ENCODE peak calls at places on chromosomes 7 and 10, in five cellular contexts. One of them, this sample, is unnamed.

GRCh38 chr7:41459623-41460256 is 243.2 kb downstream of the INHBA start:
- DNase-seq in IMR-90: no peak
- DNase-seq in heart right ventricle: no peak
- DNase-seq in pancreas: no peak
- DNase-seq in uterus: no peak
- DNase-seq in this sample: no peak

GRCh38 chr7:127946081-127946480 is 85.2 kb downstream of the LRRC4 start:
- DNase-seq in IMR-90: no peak
- DNase-seq in heart right ventricle: no peak
- DNase-seq in pancreas: no peak
- DNase-seq in uterus: no peak
- DNase-seq in this sample: no peak

GRCh38 chr7:133009853-133010252 is 72.0 kb downstream of the CHCHD3 start:
- DNase-seq in pancreas: no peak
- DNase-seq in uterus: no peak
- DNase-seq in heart right ventricle: no peak
- DNase-seq in IMR-90: no peak
- DNase-seq in this sample: no peak

GRCh38 chr7:17660116-17660515 is 280.2 kb downstream of the SNX13 start:
- DNase-seq in heart right ventricle: no peak
- DNase-seq in IMR-90: peak; percentile 89
- DNase-seq in uterus: no peak
- DNase-seq in pancreas: no peak
- DNase-seq in this sample: no peak

GRCh38 chr10:77201135-77202111 is 436.2 kb downstream of the KCNMA1 start:
- DNase-seq in pancreas: no peak
- DNase-seq in IMR-90: peak; percentile 72
- DNase-seq in heart right ventricle: no peak
- DNase-seq in uterus: no peak
- DNase-seq in this sample: no peak

GRCh38 chr7:97973206-97973658 is 16.8 kb downstream of the OCM2 start:
- DNase-seq in heart right ventricle: no peak
- DNase-seq in uterus: no peak
- DNase-seq in pancreas: peak; percentile 83
- DNase-seq in IMR-90: no peak
- DNase-seq in this sample: no peak

GRCh38 chr7:150904342-150904909 is 52.1 kb downstream of the AOC1 start:
- DNase-seq in uterus: no peak
- DNase-seq in IMR-90: no peak
- DNase-seq in heart right ventricle: no peak
- DNase-seq in pancreas: no peak
- DNase-seq in this sample: no peak

GRCh38 chr10:33010132-33011037 is 52.4 kb upstream of the ITGB1 start:
- DNase-seq in uterus: no peak
- DNase-seq in heart right ventricle: no peak
- DNase-seq in pancreas: no peak
- DNase-seq in IMR-90: peak; percentile 86
- DNase-seq in this sample: no peak

GRCh38 chr7:128410092-128410665 is 397 bp upstream of the IMPDH1 start:
- DNase-seq in uterus: no peak
- DNase-seq in heart right ventricle: no peak
- DNase-seq in pancreas: no peak
- DNase-seq in IMR-90: peak; percentile 81
- DNase-seq in this sample: peak; percentile 68

GRCh38 chr7:151141281-151141854 is 26.1 kb downstream of the GBX1 start:
- DNase-seq in heart right ventricle: no peak
- DNase-seq in pancreas: peak; percentile 10
- DNase-seq in uterus: no peak
- DNase-seq in IMR-90: no peak
- DNase-seq in this sample: no peak

GRCh38 chr10:1345368-1345767 is 289.2 kb downstream of the WDR37 start:
- DNase-seq in uterus: no peak
- DNase-seq in IMR-90: no peak
- DNase-seq in heart right ventricle: no peak
- DNase-seq in pancreas: no peak
- DNase-seq in this sample: no peak

GRCh38 chr10:47245731-47246350 is 54.2 kb upstream of the GDF10 start:
- DNase-seq in IMR-90: no peak
- DNase-seq in pancreas: no peak
- DNase-seq in heart right ventricle: no peak
- DNase-seq in uterus: no peak
- DNase-seq in this sample: peak; percentile 55

GRCh38 chr10:129192344-129193128 is 274.5 kb upstream of the MGMT start:
- DNase-seq in IMR-90: no peak
- DNase-seq in pancreas: no peak
- DNase-seq in uterus: peak; percentile 81
- DNase-seq in heart right ventricle: peak; percentile 30
- DNase-seq in this sample: peak; percentile 82

GRCh38 chr7:144069511-144069910 is at the start of gene OR2A25:
- DNase-seq in IMR-90: no peak
- DNase-seq in pancreas: no peak
- DNase-seq in heart right ventricle: no peak
- DNase-seq in uterus: no peak
- DNase-seq in this sample: no peak

GRCh38 chr10:42975005-42975493 is 101.8 kb upstream of the RET start:
- DNase-seq in IMR-90: no peak
- DNase-seq in heart right ventricle: peak; percentile 2
- DNase-seq in pancreas: peak; percentile 4
- DNase-seq in uterus: peak; percentile 6
- DNase-seq in this sample: no peak

GRCh38 chr10:96488161-96488935 is 25.4 kb downstream of the TLL2 start:
- DNase-seq in pancreas: no peak
- DNase-seq in heart right ventricle: no peak
- DNase-seq in IMR-90: peak; percentile 8
- DNase-seq in uterus: no peak
- DNase-seq in this sample: no peak

GRCh38 chr7:148882668-148883232 is 1.3 kb downstream of the EZH2 start:
- DNase-seq in uterus: no peak
- DNase-seq in IMR-90: no peak
- DNase-seq in heart right ventricle: no peak
- DNase-seq in pancreas: no peak
- DNase-seq in this sample: no peak

GRCh38 chr10:132785433-132786278 is at the start of gene NKX6-2:
- DNase-seq in IMR-90: no peak
- DNase-seq in uterus: no peak
- DNase-seq in heart right ventricle: no peak
- DNase-seq in pancreas: no peak
- DNase-seq in this sample: no peak

GRCh38 chr10:71401969-71402368 is 5.2 kb downstream of the CDH23 start:
- DNase-seq in heart right ventricle: no peak
- DNase-seq in IMR-90: no peak
- DNase-seq in pancreas: no peak
- DNase-seq in uterus: no peak
- DNase-seq in this sample: no peak
- H3K36me3 ChIP-seq in heart right ventricle: no peaks in the 10 kb centered on the region
- H3K36me3 ChIP-seq in IMR-90: no peaks in the 10 kb centered on the region
- H3K36me3 ChIP-seq in pancreas: no peaks in the 10 kb centered on the region
- H3K36me3 ChIP-seq in uterus: no peaks in the 10 kb centered on the region
- H3K36me3 ChIP-seq in this sample: no peaks in the 10 kb centered on the region

GRCh38 chr7:101234636-101235035 is 3.0 kb downstream of the CLDN15 start:
- DNase-seq in pancreas: no peak
- DNase-seq in IMR-90: no peak
- DNase-seq in uterus: no peak
- DNase-seq in heart right ventricle: no peak
- DNase-seq in this sample: no peak
- H3K27ac ChIP-seq in pancreas: no peak overlapping the region
- H3K27ac ChIP-seq in IMR-90: no peak overlapping the region
- H3K27ac ChIP-seq in uterus: no peak overlapping the region
- H3K27ac ChIP-seq in heart right ventricle: no peak overlapping the region
- H3K27ac ChIP-seq in this sample: no peak overlapping the region

GRCh38 chr7:5349437-5350173 is 66.9 kb downstream of the SLC29A4 start:
- DNase-seq in uterus: no peak
- DNase-seq in heart right ventricle: no peak
- DNase-seq in pancreas: no peak
- DNase-seq in IMR-90: no peak
- DNase-seq in this sample: no peak
- H3K4me3 ChIP-seq in uterus: no peak overlapping the region
- H3K4me3 ChIP-seq in heart right ventricle: no peak overlapping the region
- H3K4me3 ChIP-seq in pancreas: no peak overlapping the region
- H3K4me3 ChIP-seq in IMR-90: no peak overlapping the region
- H3K4me3 ChIP-seq in this sample: no peak overlapping the region

DNA sequence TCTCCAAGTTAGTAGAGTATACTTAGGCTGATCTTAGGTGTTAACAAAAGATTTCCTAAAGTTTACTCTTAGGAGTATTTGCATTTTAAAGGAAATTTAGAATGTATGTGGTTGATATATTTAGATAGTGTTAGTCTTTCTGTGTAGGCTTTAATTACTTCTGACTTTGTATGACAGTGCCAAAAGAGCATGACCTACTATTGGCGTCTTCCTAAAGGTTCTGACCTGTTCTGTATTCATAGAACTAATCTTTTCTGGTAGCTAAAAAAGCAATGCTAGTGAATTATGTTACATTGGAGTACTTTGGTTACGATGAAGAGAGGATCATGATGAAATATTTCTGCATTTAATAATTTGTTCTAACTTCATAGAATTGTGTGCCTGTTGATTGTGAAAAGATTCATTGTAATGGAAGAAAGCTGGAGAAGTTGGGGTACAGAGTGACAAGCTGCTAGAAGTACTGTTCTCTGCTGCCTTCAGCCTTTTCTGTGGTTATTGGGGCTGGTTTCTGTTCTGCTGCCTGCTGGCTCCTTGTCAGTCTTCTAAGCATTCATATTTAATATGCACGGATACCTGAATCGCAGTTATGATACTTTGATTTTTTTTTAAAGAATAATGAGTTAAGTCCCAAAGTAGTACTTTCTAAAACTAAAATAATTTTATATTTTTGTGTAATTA is 13.2 kb downstream of the WAC start:
- DNase-seq in IMR-90: no peak
- DNase-seq in pancreas: no peak
- DNase-seq in heart right ventricle: no peak
- DNase-seq in uterus: no peak
- DNase-seq in this sample: no peak
- H3K36me3 ChIP-seq in IMR-90: peaks cover 35% of the 10 kb centered on the region
- H3K36me3 ChIP-seq in pancreas: no peaks in the 10 kb centered on the region
- H3K36me3 ChIP-seq in heart right ventricle: peaks cover 88% of the 10 kb centered on the region
- H3K36me3 ChIP-seq in uterus: no peaks in the 10 kb centered on the region
- H3K36me3 ChIP-seq in this sample: peaks cover 41% of the 10 kb centered on the region

GRCh38 chr10:69660296-69660695 is 30.2 kb downstream of the FAM241B start:
- DNase-seq in IMR-90: no peak
- DNase-seq in pancreas: no peak
- DNase-seq in uterus: no peak
- DNase-seq in heart right ventricle: no peak
- DNase-seq in this sample: no peak
- H3K27ac ChIP-seq in IMR-90: no peak overlapping the region
- H3K27ac ChIP-seq in pancreas: no peak overlapping the region
- H3K27ac ChIP-seq in uterus: no peak overlapping the region
- H3K27ac ChIP-seq in heart right ventricle: no peak overlapping the region
- H3K27ac ChIP-seq in this sample: no peak overlapping the region

GRCh38 chr10:102785818-102786217 is 42.1 kb downstream of the WBP1L start:
- DNase-seq in IMR-90: peak; percentile 23
- DNase-seq in pancreas: no peak
- DNase-seq in uterus: no peak
- DNase-seq in heart right ventricle: no peak
- DNase-seq in this sample: no peak
- H3K4me3 ChIP-seq in IMR-90: no peak overlapping the region
- H3K4me3 ChIP-seq in pancreas: no peak overlapping the region
- H3K4me3 ChIP-seq in uterus: no peak overlapping the region
- H3K4me3 ChIP-seq in heart right ventricle: no peak overlapping the region
- H3K4me3 ChIP-seq in this sample: no peak overlapping the region

GRCh38 chr7:103714377-103714927 is 268.4 kb upstream of the SLC26A5 start:
- DNase-seq in IMR-90: no peak
- DNase-seq in uterus: no peak
- DNase-seq in pancreas: no peak
- DNase-seq in heart right ventricle: no peak
- DNase-seq in this sample: no peak
- H3K36me3 ChIP-seq in IMR-90: no peaks in the 10 kb centered on the region
- H3K36me3 ChIP-seq in uterus: no peaks in the 10 kb centered on the region
- H3K36me3 ChIP-seq in pancreas: no peaks in the 10 kb centered on the region
- H3K36me3 ChIP-seq in heart right ventricle: no peaks in the 10 kb centered on the region
- H3K36me3 ChIP-seq in this sample: no peaks in the 10 kb centered on the region

GRCh38 chr7:70766109-70766508 is 365.8 kb upstream of the GALNT17 start:
- DNase-seq in heart right ventricle: no peak
- DNase-seq in pancreas: no peak
- DNase-seq in uterus: no peak
- DNase-seq in IMR-90: no peak
- DNase-seq in this sample: no peak
- H3K27ac ChIP-seq in heart right ventricle: no peak overlapping the region
- H3K27ac ChIP-seq in pancreas: no peak overlapping the region
- H3K27ac ChIP-seq in uterus: no peak overlapping the region
- H3K27ac ChIP-seq in IMR-90: no peak overlapping the region
- H3K27ac ChIP-seq in this sample: no peak overlapping the region

This sample was measured in right atrium auricular region.